ENCODE peak calls at places on chromosomes 6 and 20, in four cellular contexts. One of them, this sample, is unnamed.

GRCh38 chr6:41278699-41279405 is 7.6 kb downstream of the TREM1 start:
- DNase-seq in A549: peak
- DNase-seq in K562: peak
- DNase-seq in HepG2: peak
- DNase-seq in this sample: peak

GRCh38 chr20:25051386-25052155 is 6.4 kb downstream of the ACSS1 start:
- DNase-seq in A549: no peak
- DNase-seq in K562: no peak
- DNase-seq in HepG2: no peak
- DNase-seq in this sample: peak

GRCh38 chr20:23608251-23608846 is 2.6 kb upstream of the CST9 start:
- DNase-seq in A549: no peak
- DNase-seq in K562: no peak
- DNase-seq in HepG2: peak
- DNase-seq in this sample: no peak

GRCh38 chr20:63534427-63534830 is 2.7 kb downstream of the PTK6 start:
- DNase-seq in A549: no peak
- DNase-seq in K562: no peak
- DNase-seq in HepG2: no peak
- DNase-seq in this sample: no peak

GRCh38 chr6:67887747-67888545 is 747.1 kb upstream of the ADGRB3 start:
- DNase-seq in A549: no peak
- DNase-seq in K562: peak
- DNase-seq in HepG2: no peak
- DNase-seq in this sample: no peak

GRCh38 chr20:62362991-62363919 is 3.9 kb downstream of the LAMA5 start:
- DNase-seq in A549: peak
- DNase-seq in K562: no peak
- DNase-seq in HepG2: no peak
- DNase-seq in this sample: peak

GRCh38 chr20:8132632-8133587 is 844 bp downstream of the PLCB1 start:
- DNase-seq in A549: peak
- DNase-seq in K562: no peak
- DNase-seq in HepG2: no peak
- DNase-seq in this sample: peak

GRCh38 chr6:73511796-73512195 is 9.0 kb downstream of the EEF1A1 start:
- DNase-seq in A549: no peak
- DNase-seq in K562: no peak
- DNase-seq in HepG2: no peak
- DNase-seq in this sample: no peak

GRCh38 chr20:56345911-56346310 is 12.9 kb upstream of the FAM210B start:
- DNase-seq in A549: no peak
- DNase-seq in K562: no peak
- DNase-seq in HepG2: no peak
- DNase-seq in this sample: no peak

GRCh38 chr6:79463721-79464120 is 73.5 kb downstream of the LCA5 start:
- DNase-seq in A549: no peak
- DNase-seq in K562: no peak
- DNase-seq in HepG2: peak
- DNase-seq in this sample: no peak

GRCh38 chr6:136076496-136076895 is 173.6 kb downstream of the MTFR2 start:
- DNase-seq in A549: no peak
- DNase-seq in K562: no peak
- DNase-seq in HepG2: no peak
- DNase-seq in this sample: no peak

GRCh38 chr6:127956260-127956888 is 55.5 kb upstream of the THEMIS start:
- DNase-seq in A549: peak
- DNase-seq in K562: no peak
- DNase-seq in HepG2: no peak
- DNase-seq in this sample: no peak
- TF ChIP-seq CTCF in A549: no peak
- TF ChIP-seq CTCF in K562: no peak
- TF ChIP-seq CTCF in HepG2: no peak
- TF ChIP-seq CTCF in this sample: no peak

GRCh38 chr6:134074151-134074712 is 21.8 kb upstream of the SLC2A12 start:
- DNase-seq in A549: no peak
- DNase-seq in K562: no peak
- DNase-seq in HepG2: peak
- DNase-seq in this sample: peak

GRCh38 chr6:134078166-134078565 is 25.7 kb upstream of the SLC2A12 start:
- DNase-seq in A549: no peak
- DNase-seq in K562: no peak
- DNase-seq in HepG2: no peak
- DNase-seq in this sample: no peak

GRCh38 chr6:134079406-134079921 is 27.0 kb upstream of the SLC2A12 start:
- DNase-seq in A549: no peak
- DNase-seq in K562: no peak
- DNase-seq in HepG2: no peak
- DNase-seq in this sample: no peak

GRCh38 chr6:134080171-134080795 is 27.9 kb upstream of the SLC2A12 start:
- DNase-seq in A549: no peak
- DNase-seq in K562: no peak
- DNase-seq in HepG2: no peak
- DNase-seq in this sample: no peak

DNA sequence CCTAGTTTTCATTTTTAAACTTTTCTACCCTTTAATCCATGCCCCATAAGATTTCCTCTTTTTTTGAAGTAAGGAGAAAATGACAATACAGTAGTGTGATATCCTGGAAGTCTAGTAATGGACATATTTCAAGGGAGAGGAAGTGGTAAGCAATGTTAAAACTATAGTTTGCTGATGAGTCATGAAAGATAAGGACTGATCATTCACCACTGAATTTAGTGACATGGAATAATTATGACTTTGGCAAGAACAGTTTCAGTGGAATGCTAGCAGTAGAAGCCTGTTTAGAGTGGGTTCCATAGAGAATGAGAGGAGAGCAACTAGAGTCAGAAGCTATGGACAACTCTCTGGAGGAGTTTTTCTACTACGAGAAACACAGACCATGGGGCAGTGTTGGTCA is 24.9 kb upstream of the SLC2A12 start:
- DNase-seq in A549: no peak
- DNase-seq in K562: no peak
- DNase-seq in HepG2: no peak
- DNase-seq in this sample: no peak
- TF ChIP-seq HMGXB4 in A549: no peak
- TF ChIP-seq HMGXB4 in K562: no peak
- TF ChIP-seq HMGXB4 in HepG2: no peak
- TF ChIP-seq HMGXB4 in this sample: no peak

DNA sequence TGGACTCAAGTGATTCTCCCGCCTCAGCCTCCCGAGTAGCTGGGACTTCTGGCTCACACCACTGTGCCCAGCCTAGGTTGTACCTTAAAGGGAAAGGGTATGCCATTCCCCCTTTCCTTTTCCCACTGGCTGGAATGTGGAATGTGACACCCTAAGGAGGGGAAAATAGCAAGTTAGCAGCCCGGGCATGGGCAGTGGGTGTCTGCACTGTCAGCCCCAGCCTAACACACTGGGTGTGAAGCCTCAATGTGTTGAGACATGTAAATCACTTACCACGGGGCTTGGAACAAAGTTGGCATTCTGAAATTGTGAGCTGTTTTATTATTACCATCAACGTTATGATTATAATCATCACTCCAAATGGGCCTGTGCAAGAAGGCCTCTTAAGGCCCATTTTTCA is 80.8 kb upstream of the PTPN1 start:
- DNase-seq in A549: no peak
- DNase-seq in K562: no peak
- DNase-seq in HepG2: no peak
- DNase-seq in this sample: no peak
- TF ChIP-seq CTCF in A549: no peak
- TF ChIP-seq CTCF in K562: no peak
- TF ChIP-seq CTCF in HepG2: no peak
- TF ChIP-seq CTCF in this sample: no peak

DNA sequence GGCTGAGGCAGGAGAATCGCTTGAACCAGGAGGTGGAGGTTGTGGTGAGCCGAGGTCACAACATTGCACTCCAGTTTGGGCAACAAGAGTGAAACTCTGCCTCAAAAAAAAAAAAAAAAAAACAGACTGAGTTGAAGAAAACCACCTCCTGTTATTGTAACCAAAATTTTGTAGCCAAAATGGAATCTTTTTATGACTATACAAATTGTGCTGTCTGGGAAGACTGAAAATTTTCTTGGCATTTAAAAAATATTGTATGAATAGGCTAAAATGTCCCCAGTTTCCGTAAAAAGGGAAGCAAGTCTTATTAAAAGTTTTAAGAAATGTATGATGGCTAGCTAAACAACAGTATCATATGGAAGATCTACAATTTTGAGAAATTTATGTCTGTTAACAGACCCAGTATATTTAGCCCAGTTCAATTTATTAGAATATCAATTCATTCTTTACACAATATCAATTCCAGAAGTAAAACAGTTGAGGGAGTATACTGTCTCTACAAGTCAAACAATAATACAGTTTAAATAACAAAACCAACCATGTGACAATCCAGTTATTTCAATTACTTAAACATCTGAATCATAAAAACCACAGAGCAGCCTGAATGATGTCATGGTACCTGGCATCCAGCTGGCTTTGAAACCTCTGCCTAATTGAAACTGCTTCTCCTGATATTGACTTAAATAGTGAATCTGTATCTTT is 166.7 kb upstream of the MARCKS start:
- DNase-seq in A549: peak
- DNase-seq in K562: no peak
- DNase-seq in HepG2: peak
- DNase-seq in this sample: no peak
- TF ChIP-seq HMGXB4 in A549: no peak
- TF ChIP-seq HMGXB4 in K562: no peak
- TF ChIP-seq HMGXB4 in HepG2: no peak
- TF ChIP-seq HMGXB4 in this sample: no peak

DNA sequence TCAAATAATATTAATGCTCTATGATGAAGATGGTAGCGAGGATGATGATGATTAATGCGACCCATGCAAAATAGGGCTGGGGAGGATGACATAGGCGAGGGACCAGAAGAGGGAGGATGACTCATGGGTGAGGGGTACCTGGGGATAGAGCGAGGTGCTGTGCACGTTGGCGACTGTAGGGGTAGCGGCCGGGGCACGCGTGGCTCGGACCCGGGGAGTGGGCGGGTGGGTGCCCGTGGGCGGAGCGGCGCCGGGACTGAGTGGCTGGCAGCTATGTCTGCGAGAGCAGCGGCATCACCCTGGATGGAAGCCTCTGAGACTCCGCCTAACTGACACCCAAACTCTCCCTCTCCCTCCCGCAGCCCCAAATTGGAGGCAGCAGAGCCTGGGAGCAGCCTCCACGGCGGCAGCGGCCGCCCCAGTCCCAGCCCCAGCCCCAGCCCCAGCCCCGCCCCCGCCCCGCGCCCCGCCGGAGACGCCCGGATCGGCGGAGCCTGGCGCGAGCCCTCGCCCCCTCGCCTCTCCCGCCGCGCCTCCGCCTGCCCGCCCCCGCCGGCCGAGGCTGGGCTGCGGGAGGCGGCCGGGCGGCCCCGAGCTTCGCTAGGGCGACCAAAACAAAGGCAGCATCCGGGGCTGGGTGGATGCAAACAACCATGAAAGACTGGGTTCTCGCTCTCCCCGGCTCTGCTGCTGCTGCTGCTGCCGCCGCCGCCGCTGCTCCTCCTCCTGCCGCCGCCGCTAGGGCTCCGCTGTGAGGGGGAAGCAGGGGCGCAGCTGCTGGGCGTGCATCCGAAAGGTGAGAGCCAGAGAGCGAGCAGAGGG is at the start of gene RIMS1:
- DNase-seq in A549: peak
- DNase-seq in K562: no peak
- DNase-seq in HepG2: no peak
- DNase-seq in this sample: peak
- TF ChIP-seq CTCF in A549: no peak
- TF ChIP-seq CTCF in K562: no peak
- TF ChIP-seq CTCF in HepG2: peak
- TF ChIP-seq CTCF in this sample: no peak

DNA sequence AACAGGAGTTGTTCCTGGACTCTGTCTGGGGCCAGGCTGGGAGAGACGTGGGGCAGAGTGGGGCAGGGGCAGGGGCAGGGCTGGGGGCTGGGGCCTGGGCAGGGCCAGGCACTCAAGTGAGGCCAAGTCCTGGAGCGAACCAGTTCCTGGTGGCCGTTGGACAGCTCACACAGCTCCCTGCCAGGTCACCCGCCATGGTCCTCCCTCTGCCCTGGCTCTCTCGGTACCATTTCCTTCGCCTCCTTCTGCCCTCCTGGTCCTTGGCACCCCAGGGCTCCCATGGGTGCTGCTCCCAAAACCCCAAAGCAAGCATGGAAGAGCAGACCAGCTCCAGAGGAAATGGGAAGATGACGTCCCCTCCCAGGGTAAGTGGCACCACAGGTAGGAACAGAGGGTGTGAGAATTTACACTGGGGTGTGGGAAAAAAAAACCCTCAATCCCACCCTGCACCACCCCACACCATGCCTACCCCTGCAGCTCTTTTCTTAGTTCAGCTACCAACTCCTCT is at the start of gene MCCD1:
- DNase-seq in A549: no peak
- DNase-seq in K562: no peak
- DNase-seq in HepG2: no peak
- DNase-seq in this sample: no peak
- TF ChIP-seq HMGXB4 in A549: no peak
- TF ChIP-seq HMGXB4 in K562: no peak
- TF ChIP-seq HMGXB4 in HepG2: peak
- TF ChIP-seq HMGXB4 in this sample: no peak